ENCODE peak calls at places on chromosomes 13 and 19, in four cellular contexts. F, R, C and H are unnamed samples.

GRCh38 chr19:43618921-43619261 is 538 bp downstream of the ZNF428 start:
- DNase-seq in C (no peak), F (no peak), R (no peak), H (no peak)

GRCh38 chr13:49503951-49504350 is 8.2 kb downstream of the PHF11 start:
- DNase-seq in C (no peak), R (no peak), F (no peak), H (no peak)

GRCh38 chr13:107531816-107532215 is 683.5 kb downstream of the LIG4 start:
- DNase-seq in F (no peak), C (no peak), R (no peak), H (no peak)

GRCh38 chr19:43797118-43797517 is 5.1 kb downstream of the LYPD5 start:
- DNase-seq in C (no peak), F (no peak), R (no peak), H (no peak)

GRCh38 chr13:66222127-66222526 is 1008.0 kb downstream of the PCDH9 start:
- DNase-seq in R (no peak), F (no peak), C (no peak), H (no peak)

GRCh38 chr13:109592776-109593175 is 193.6 kb downstream of the IRS2 start:
- DNase-seq in F (no peak), C (no peak), R (no peak), H (no peak)

GRCh38 chr19:39247701-39248664 is 673 bp downstream of the IFNL4 start:
- DNase-seq in C (no peak), R (no peak), F (no peak), H (no peak)

GRCh38 chr19:29833614-29834261 is 21.9 kb downstream of the CCNE1 start:
- DNase-seq in C (no peak), R (no peak), F (no peak), H (no peak)

GRCh38 chr13:35978607-35979316 is 152.4 kb downstream of the DCLK1 start:
- DNase-seq in R (no peak), C (peak; percentile 29), F (no peak), H (no peak)

GRCh38 chr13:20191902-20192469 is 752 bp downstream of the GJB2 start:
- DNase-seq in F (peak; percentile 62), C (no peak), R (no peak), H (peak; percentile 62)

GRCh38 chr19:38478273-38478971 is 44.9 kb downstream of the RYR1 start:
- DNase-seq in C (peak; percentile 35), R (no peak), F (no peak), H (no peak)

GRCh38 chr19:1284293-1284978 is 1.2 kb upstream of the EFNA2 start:
- DNase-seq in C (no peak), R (no peak), F (peak; percentile 79), H (peak; percentile 78)

GRCh38 chr13:36130542-36131214 is 504 bp downstream of the DCLK1 start:
- DNase-seq in R (peak; percentile 31), F (no peak), C (no peak), H (no peak)

GRCh38 chr19:20422216-20422615 is 143.4 kb downstream of the ZNF737 start:
- DNase-seq in R (no peak), C (no peak), F (no peak), H (no peak)
- H3K4me3 ChIP-seq in R (no peak overlapping the region), C (no peak overlapping the region), F (no peak overlapping the region), H (no peak overlapping the region)

GRCh38 chr19:3981736-3982681 is 3.3 kb downstream of the EEF2 start:
- DNase-seq in F (no peak), C (no peak), R (peak; percentile 36), H (peak; percentile 48)

GRCh38 chr19:3981373-3981735 is 3.9 kb downstream of the EEF2 start:
- DNase-seq in F (no peak), C (no peak), R (no peak), H (no peak)

GRCh38 chr19:3983542-3983914 is 1.7 kb downstream of the EEF2 start:
- DNase-seq in R (no peak), C (no peak), F (no peak), H (no peak)

GRCh38 chr19:3983936-3984583 is 1.2 kb downstream of the EEF2 start:
- DNase-seq in R (peak; percentile 56), C (no peak), F (peak; percentile 86), H (peak; percentile 87)

GRCh38 chr19:3982701-3983541 is 2.3 kb downstream of the EEF2 start:
- DNase-seq in R (peak; percentile 48), F (no peak), C (no peak), H (peak; percentile 59)
- H3K27ac ChIP-seq in R (no peak overlapping the region), F (peak overlapping the region; percentile 90), C (peak overlapping the region; percentile 98), H (peak overlapping the region; percentile 91)

GRCh38 chr19:15379083-15379995 is at the start of gene AKAP8:
- DNase-seq in C (peak; percentile 96), F (peak; percentile 99), R (peak; percentile 99), H (peak; percentile 99)
- TF ChIP-seq POLR2A in C (peak; percentile 42), F (peak; percentile 82), R (peak; percentile 91), H (peak; percentile 82)

GRCh38 chr19:11145147-11145924 is 10.2 kb downstream of the SPC24 start:
- DNase-seq in C (no peak), F (no peak), R (no peak), H (no peak)

GRCh38 chr19:11141937-11142527 is 13.6 kb downstream of the SPC24 start:
- DNase-seq in R (no peak), F (no peak), C (no peak), H (no peak)

GRCh38 chr19:11140896-11141295 is 14.7 kb downstream of the SPC24 start:
- DNase-seq in R (peak; percentile 28), C (no peak), F (no peak), H (no peak)

GRCh38 chr19:11138659-11139526 is 16.7 kb downstream of the SPC24 start:
- DNase-seq in F (peak; percentile 67), C (no peak), R (peak; percentile 80), H (peak; percentile 64)

DNA sequence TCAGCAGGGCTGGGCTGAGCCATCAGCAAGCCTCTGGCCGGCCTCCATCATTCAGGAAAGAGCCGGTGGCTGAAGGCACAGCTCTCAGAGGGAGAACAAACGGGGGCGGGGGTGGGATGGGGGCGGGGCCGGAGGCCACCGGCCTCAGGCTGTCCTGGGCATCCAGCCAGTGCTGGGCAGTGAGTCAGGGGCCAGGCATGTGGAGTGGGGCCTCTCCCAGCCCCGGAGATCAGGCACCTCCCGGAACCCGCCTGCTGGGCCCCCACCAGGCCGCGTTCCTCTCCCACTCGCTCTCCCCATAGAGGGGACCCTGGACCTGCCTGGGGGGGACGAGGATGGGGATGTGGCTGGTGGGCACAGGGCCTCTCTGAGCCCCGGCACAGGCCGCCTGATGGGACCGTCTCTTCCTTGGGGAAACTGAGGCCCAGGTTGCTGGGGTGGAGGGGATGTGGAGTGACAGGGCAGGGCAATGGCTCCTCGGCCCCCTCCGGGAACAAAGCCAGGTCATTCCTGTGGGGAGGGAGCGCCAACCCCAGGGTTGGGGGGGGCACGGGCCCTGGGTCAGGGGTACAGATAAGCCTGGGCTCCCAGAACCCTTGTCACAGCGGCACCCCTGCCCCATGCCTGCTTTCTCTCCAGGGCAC is 12.9 kb downstream of the SPC24 start:
- DNase-seq in C (peak; percentile 79), F (peak; percentile 84), R (peak; percentile 98), H (peak; percentile 92)
- H3K4me3 ChIP-seq in C (peak overlapping the region; percentile 37), F (peak overlapping the region; percentile 5), R (peak overlapping the region; percentile 9), H (no peak overlapping the region)